ENCODE peak calls at places on chromosome 17, in five cellular contexts. L is naive thymus-derived CD4-positive, alpha-beta T cell; G is Karpas-422; O is MM.1S; X is sigmoid colon. Y is an unnamed sample. For H3K4me1, the result is how much of the 10 kb centered on the place peaks cover.

GRCh38 chr17:29560306-29560705 is 6.5 kb downstream of the ABHD15 start:
- DNase-seq in O (peak), L (no peak), X (no peak), G (no peak), Y (no peak)

GRCh38 chr17:879546-879945 is 97.4 kb downstream of the MRM3 start:
- DNase-seq in L (peak), X (peak), G (peak), O (peak), Y (peak)

GRCh38 chr17:38428643-38429371 is 543 bp downstream of the ARHGAP23 start:
- DNase-seq in L (no peak), O (peak), G (no peak), X (peak), Y (peak)

GRCh38 chr17:68424188-68424587 is 33.1 kb downstream of the WIPI1 start:
- DNase-seq in X (no peak), O (no peak), L (no peak), G (no peak), Y (no peak)

GRCh38 chr17:62968445-62968923 is 2.4 kb downstream of the TANC2 start:
- DNase-seq in X (no peak), L (peak), O (peak), G (peak), Y (peak)

GRCh38 chr17:38428150-38428642 is at the start of gene ARHGAP23:
- DNase-seq in X (peak), O (peak), G (no peak), L (no peak), Y (peak)

GRCh38 chr17:68033636-68034451 is 1.7 kb upstream of the KPNA2 start:
- DNase-seq in X (no peak), L (no peak), O (no peak), G (no peak), Y (peak)

GRCh38 chr17:930258-930657 is 49.3 kb downstream of the NXN start:
- DNase-seq in X (no peak), G (no peak), O (no peak), L (no peak), Y (no peak)

GRCh38 chr17:17836818-17837379 is at the start of gene SREBF1:
- DNase-seq in G (peak), X (peak), L (peak), O (peak), Y (no peak)

GRCh38 chr17:52721932-52722331 is 563.4 kb upstream of the CA10 start:
- DNase-seq in L (no peak), G (no peak), O (no peak), X (no peak), Y (no peak)

GRCh38 chr17:62995377-62995885 is 29.4 kb downstream of the TANC2 start:
- DNase-seq in G (peak), L (no peak), O (peak), X (no peak), Y (peak)

GRCh38 chr17:82380860-82381702 is 9.5 kb downstream of the UTS2R start:
- DNase-seq in G (no peak), L (no peak), X (no peak), O (no peak), Y (no peak)

GRCh38 chr17:75839942-75840778 is 4.0 kb downstream of the UNC13D start:
- DNase-seq in G (no peak), O (no peak), L (no peak), X (peak), Y (no peak)

GRCh38 chr17:41600318-41600717 is 12.2 kb downstream of the KRT16 start:
- DNase-seq in G (no peak), X (no peak), L (no peak), O (no peak), Y (no peak)

GRCh38 chr17:2060681-2061440 is 6.0 kb downstream of the HIC1 start:
- DNase-seq in O (no peak), G (no peak), L (no peak), X (no peak), Y (no peak)

GRCh38 chr17:38914741-38915638 is 10.4 kb upstream of the LASP1NB start:
- DNase-seq in G (no peak), O (no peak), X (peak), L (no peak), Y (no peak)

GRCh38 chr17:44672479-44673093 is 16.3 kb downstream of the MEIOC start:
- DNase-seq in G (peak), L (no peak), O (no peak), X (no peak), Y (peak)

GRCh38 chr17:49851387-49852291 is 3.8 kb upstream of the TAC4 start:
- DNase-seq in X (peak), O (peak), G (peak), L (peak), Y (peak)

GRCh38 chr17:12730931-12731521 is 58.3 kb upstream of the ARHGAP44 start:
- DNase-seq in G (no peak), X (peak), L (no peak), O (no peak), Y (peak)

GRCh38 chr17:36534881-36535668 is at the start of gene PIGW:
- DNase-seq in L (peak), X (peak), G (peak), O (peak), Y (peak)

GRCh38 chr17:6996256-6997111 is 635 bp downstream of the ALOX12 start:
- DNase-seq in O (no peak), G (no peak), L (no peak), X (no peak), Y (no peak)
- H3K4me3 ChIP-seq in O (no peak), G (no peak), L (no peak), X (peak), Y (peak)

GRCh38 chr17:47862621-47863440 is 11.9 kb upstream of the SP6 start:
- DNase-seq in O (no peak), G (no peak), X (no peak), L (no peak), Y (peak)
- H3K27ac ChIP-seq in O (no peak), G (no peak), X (no peak), L (no peak), Y (no peak)

GRCh38 chr17:70868134-70868533 is 698.8 kb downstream of the KCNJ2 start:
- DNase-seq in O (no peak), L (no peak), X (no peak), G (no peak), Y (no peak)

GRCh38 chr17:70859829-70860228 is 690.5 kb downstream of the KCNJ2 start:
- DNase-seq in G (no peak), X (no peak), L (no peak), O (no peak), Y (no peak)

GRCh38 chr17:70862295-70862694 is 693.0 kb downstream of the KCNJ2 start:
- DNase-seq in L (no peak), O (no peak), G (no peak), X (no peak), Y (no peak)

GRCh38 chr17:70865993-70866804 is 696.9 kb downstream of the KCNJ2 start:
- DNase-seq in L (no peak), G (no peak), X (no peak), O (no peak), Y (no peak)

DNA sequence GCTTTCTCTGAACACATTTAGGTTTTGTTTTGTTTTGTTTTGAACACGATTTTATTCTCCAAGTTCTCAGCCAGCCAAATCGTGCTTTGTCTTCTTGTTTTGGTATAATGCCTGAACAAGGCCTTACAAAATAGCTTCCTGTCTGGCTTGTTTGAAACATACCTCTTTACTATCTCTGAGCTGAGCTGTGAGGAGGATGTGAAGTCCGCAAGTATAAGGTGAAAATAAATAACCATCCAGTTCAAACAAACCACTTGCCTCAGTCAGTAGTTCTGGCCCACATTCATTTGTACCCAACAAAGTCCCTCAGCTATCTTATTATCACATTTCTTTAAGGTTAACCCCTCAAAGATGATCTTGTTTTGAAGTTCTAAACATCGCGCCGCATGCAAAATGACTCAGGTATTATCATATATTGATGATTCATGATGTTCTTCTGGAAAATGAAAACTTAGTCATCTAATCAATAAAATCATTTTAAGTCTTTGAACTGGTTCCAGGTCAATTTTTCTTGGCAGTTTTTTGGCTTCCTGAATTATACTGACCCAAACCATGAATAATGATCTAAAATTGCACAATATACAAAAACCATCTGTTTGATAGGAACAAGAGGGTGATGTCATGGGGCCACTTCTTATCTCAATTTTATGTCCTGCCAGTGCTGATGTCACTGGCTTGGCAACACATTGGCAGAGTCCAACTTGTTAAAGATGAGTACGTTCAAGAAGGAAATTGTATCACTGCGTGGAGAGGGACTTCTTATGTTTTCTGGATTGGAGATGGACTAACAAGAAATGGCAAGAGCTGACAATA is 694.3 kb downstream of the KCNJ2 start:
- DNase-seq in L (no peak), G (no peak), O (no peak), X (no peak), Y (peak)
- H3K4me1 ChIP-seq in L (under half), G (under half), O (under half), X (under half), Y (under half)

DNA sequence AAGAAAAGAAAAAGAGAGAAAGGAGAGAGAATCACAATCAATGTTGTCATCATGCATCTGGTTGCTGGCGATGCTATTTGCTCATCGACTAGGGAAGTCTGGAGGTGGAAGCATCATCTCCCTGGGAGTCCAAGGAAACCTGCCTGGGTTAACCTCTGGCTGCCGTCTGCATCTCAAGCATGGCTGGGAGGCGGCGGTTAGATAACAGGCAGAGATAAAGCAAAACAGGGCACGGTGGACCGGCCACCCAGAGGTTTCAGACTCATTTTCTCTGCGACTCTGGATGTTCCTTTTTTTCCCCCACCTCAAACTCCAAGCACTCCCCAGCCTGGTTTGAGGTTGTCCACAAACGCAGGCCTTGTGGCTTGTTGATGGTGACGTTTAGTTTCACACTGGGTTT is 161.2 kb downstream of the ENGASE start:
- DNase-seq in X (no peak), O (no peak), L (no peak), G (no peak), Y (no peak)
- H3K4me3 ChIP-seq in X (no peak), O (no peak), L (no peak), G (no peak), Y (no peak)

GRCh38 chr17:8360751-8361150 is 15.8 kb downstream of the KRABD2 start:
- DNase-seq in X (no peak), G (no peak), L (no peak), O (no peak), Y (no peak)

GRCh38 chr17:8359769-8360168 is 16.7 kb downstream of the KRABD2 start:
- DNase-seq in O (no peak), X (no peak), G (no peak), L (no peak), Y (peak)

GRCh38 chr17:8365143-8365542 is 11.4 kb downstream of the KRABD2 start:
- DNase-seq in L (no peak), O (no peak), X (no peak), G (no peak), Y (no peak)

GRCh38 chr17:8360260-8360659 is 16.2 kb downstream of the KRABD2 start:
- DNase-seq in G (no peak), X (no peak), O (no peak), L (no peak), Y (no peak)

GRCh38 chr17:8362651-8363332 is 13.7 kb downstream of the KRABD2 start:
- DNase-seq in G (no peak), L (no peak), O (no peak), X (no peak), Y (no peak)
- H3K27ac ChIP-seq in G (no peak), L (no peak), O (no peak), X (no peak), Y (no peak)

DNA sequence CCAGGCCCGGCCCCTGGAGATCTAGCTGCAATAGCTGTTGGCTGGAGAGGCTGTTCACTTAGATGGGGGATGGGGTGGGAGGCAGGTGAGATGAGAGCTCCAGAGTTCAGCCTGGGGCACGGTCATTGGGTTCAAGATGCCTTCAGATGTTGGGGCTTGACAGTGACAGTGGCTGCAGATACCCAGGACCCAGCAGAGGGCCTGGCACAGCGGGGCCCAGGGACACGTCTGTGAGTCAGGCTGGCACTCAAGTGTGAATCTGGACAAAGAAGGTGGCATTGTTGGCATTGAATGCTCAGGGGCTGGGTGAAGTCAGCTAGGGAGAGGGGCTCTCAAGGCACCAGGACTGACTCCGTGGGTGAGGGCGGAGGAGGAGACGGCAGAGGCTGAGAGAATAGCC is 328.1 kb downstream of the SEC14L1 start:
- DNase-seq in L (no peak), X (no peak), G (no peak), O (no peak), Y (no peak)
- H3K4me1 ChIP-seq in L (half or more), X (half or more), G (half or more), O (under half), Y (half or more)

GRCh38 chr17:73646409-73647305 is 2.4 kb upstream of the SDK2 start:
- DNase-seq in G (peak), X (no peak), O (no peak), L (no peak), Y (peak)
- H3K4me3 ChIP-seq in G (no peak), X (no peak), O (no peak), L (no peak), Y (no peak)

Y was measured in cardiac muscle cell.